ENCODE peak calls at places on chromosomes 6 and 20, in eight cellular contexts. I, F, S, O, P, M, C and T are unnamed samples.

GRCh38 chr6:162371133-162371532 is 356.4 kb downstream of the PRKN start:
- DNase-seq in P (no peak), S (peak; percentile 10), I (no peak), C (no peak), F (no peak), M (no peak), O (no peak), T (no peak)

GRCh38 chr6:133198725-133199124 is 42.4 kb upstream of the EYA4 start:
- DNase-seq in C (no peak), M (no peak), I (no peak), S (no peak), P (no peak), F (no peak), O (no peak), T (no peak)

GRCh38 chr6:4820704-4821276 is 44.6 kb downstream of the CDYL start:
- DNase-seq in F (no peak), P (no peak), M (no peak), I (no peak), S (no peak), O (no peak), C (no peak), T (no peak)

GRCh38 chr20:52783769-52784168 is 188.4 kb upstream of the TSHZ2 start:
- DNase-seq in O (no peak), M (no peak), S (peak; percentile 81), C (peak; percentile 13), I (peak; percentile 59), P (no peak), F (no peak), T (no peak)

GRCh38 chr20:48745330-48745729 is 82.5 kb downstream of the PREX1 start:
- DNase-seq in I (no peak), C (no peak), P (no peak), S (no peak), M (no peak), O (no peak), F (no peak), T (no peak)

GRCh38 chr20:11140359-11140758 is 466.6 kb upstream of the JAG1 start:
- DNase-seq in I (no peak), F (no peak), P (no peak), O (no peak), C (no peak), S (no peak), M (no peak), T (no peak)

GRCh38 chr6:159112714-159113113 is 56.5 kb upstream of the FNDC1 start:
- DNase-seq in F (no peak), M (no peak), P (no peak), C (no peak), I (no peak), O (no peak), S (no peak), T (no peak)

GRCh38 chr20:35008411-35009342 is 53.0 kb downstream of the MYH7B start:
- DNase-seq in C (no peak), M (peak; percentile 90), I (peak; percentile 15), P (no peak), O (peak; percentile 92), F (peak; percentile 48), S (no peak), T (peak; percentile 77)

GRCh38 chr6:105345506-105345905 is 57.4 kb downstream of the PREP start:
- DNase-seq in S (no peak), F (no peak), P (no peak), I (no peak), C (no peak), M (no peak), O (no peak), T (no peak)

GRCh38 chr20:5171790-5172164 is 45.0 kb downstream of the CDS2 start:
- DNase-seq in P (no peak), C (no peak), F (no peak), S (no peak), M (no peak), O (no peak), I (no peak), T (no peak)

GRCh38 chr6:17705778-17706579 is 746 bp downstream of the NUP153 start:
- DNase-seq in F (peak; percentile 51), I (peak; percentile 58), M (peak; percentile 82), S (peak; percentile 74), P (peak; percentile 71), C (peak; percentile 65), O (peak; percentile 80), T (peak; percentile 82)

GRCh38 chr6:10587694-10588392 is 66.7 kb downstream of the GCNT2 start:
- DNase-seq in P (no peak), I (no peak), S (no peak), C (no peak), O (no peak), M (no peak), F (no peak), T (peak; percentile 29)

GRCh38 chr6:32116674-32117073 is 7.5 kb upstream of the TNXB start:
- DNase-seq in P (no peak), O (no peak), M (no peak), S (peak; percentile 63), C (no peak), F (no peak), I (no peak), T (no peak)

GRCh38 chr6:160128879-160129516 is 7.4 kb downstream of the SLC22A1 start:
- DNase-seq in F (no peak), M (peak; percentile 38), I (no peak), S (no peak), C (no peak), O (no peak), P (no peak), T (peak; percentile 40)

GRCh38 chr6:135037541-135037940 is 17.1 kb downstream of the HBS1L start:
- DNase-seq in F (no peak), S (no peak), I (no peak), O (no peak), C (no peak), P (no peak), M (no peak), T (no peak)

GRCh38 chr20:25009218-25010145 is 16.9 kb upstream of the APMAP start:
- DNase-seq in C (no peak), F (peak; percentile 9), M (peak; percentile 43), I (no peak), O (peak; percentile 29), P (no peak), S (no peak), T (peak; percentile 41)

GRCh38 chr20:38338849-38339520 is 7.3 kb upstream of the LBP start:
- DNase-seq in O (no peak), F (no peak), I (peak; percentile 73), M (no peak), C (no peak), S (peak; percentile 87), P (no peak), T (no peak)

GRCh38 chr20:44946266-44946852 is 13.8 kb downstream of the TOMM34 start:
- DNase-seq in P (no peak), F (no peak), S (no peak), I (no peak), C (no peak), O (no peak), M (no peak), T (no peak)

GRCh38 chr20:4152696-4153235 is 137.4 kb upstream of the RNF24 start:
- DNase-seq in I (no peak), P (no peak), F (no peak), O (no peak), M (no peak), S (no peak), C (no peak), T (no peak)

GRCh38 chr6:16676978-16677377 is 84.3 kb downstream of the ATXN1 start:
- DNase-seq in S (peak; percentile 14), I (no peak), C (no peak), P (peak; percentile 40), F (no peak), M (no peak), O (peak; percentile 58), T (no peak)
- H3K27ac ChIP-seq in S (no peak overlapping the region), I (no peak overlapping the region), C (no peak overlapping the region), P (peak overlapping the region; percentile 27), F (peak overlapping the region; percentile 71), M (no peak overlapping the region), O (peak overlapping the region; percentile 43), T (no peak overlapping the region)

GRCh38 chr6:19772891-19773290 is 64.3 kb upstream of the ID4 start:
- DNase-seq in C (no peak), O (no peak), P (no peak), I (no peak), M (no peak), F (no peak), S (peak; percentile 20), T (no peak)
- TF ChIP-seq CTCF in C (no peak), O (no peak), P (no peak), I (peak; percentile 44), M (no peak), F (no peak), S (no peak), T (no peak)

GRCh38 chr20:63596423-63596822 is 22.4 kb upstream of the HELZ2 start:
- DNase-seq in F (no peak), O (no peak), S (no peak), C (no peak), P (no peak), I (no peak), M (no peak), T (no peak)

GRCh38 chr20:63599396-63600050 is 25.5 kb upstream of the HELZ2 start:
- DNase-seq in M (no peak), S (no peak), C (no peak), I (no peak), F (no peak), O (no peak), P (no peak), T (no peak)

GRCh38 chr20:63598479-63599395 is 24.7 kb upstream of the HELZ2 start:
- DNase-seq in C (no peak), P (no peak), F (no peak), S (no peak), I (no peak), O (no peak), M (no peak), T (no peak)

GRCh38 chr20:63595416-63596127 is 21.5 kb upstream of the HELZ2 start:
- DNase-seq in S (no peak), M (no peak), I (no peak), O (no peak), F (no peak), C (no peak), P (no peak), T (no peak)

DNA sequence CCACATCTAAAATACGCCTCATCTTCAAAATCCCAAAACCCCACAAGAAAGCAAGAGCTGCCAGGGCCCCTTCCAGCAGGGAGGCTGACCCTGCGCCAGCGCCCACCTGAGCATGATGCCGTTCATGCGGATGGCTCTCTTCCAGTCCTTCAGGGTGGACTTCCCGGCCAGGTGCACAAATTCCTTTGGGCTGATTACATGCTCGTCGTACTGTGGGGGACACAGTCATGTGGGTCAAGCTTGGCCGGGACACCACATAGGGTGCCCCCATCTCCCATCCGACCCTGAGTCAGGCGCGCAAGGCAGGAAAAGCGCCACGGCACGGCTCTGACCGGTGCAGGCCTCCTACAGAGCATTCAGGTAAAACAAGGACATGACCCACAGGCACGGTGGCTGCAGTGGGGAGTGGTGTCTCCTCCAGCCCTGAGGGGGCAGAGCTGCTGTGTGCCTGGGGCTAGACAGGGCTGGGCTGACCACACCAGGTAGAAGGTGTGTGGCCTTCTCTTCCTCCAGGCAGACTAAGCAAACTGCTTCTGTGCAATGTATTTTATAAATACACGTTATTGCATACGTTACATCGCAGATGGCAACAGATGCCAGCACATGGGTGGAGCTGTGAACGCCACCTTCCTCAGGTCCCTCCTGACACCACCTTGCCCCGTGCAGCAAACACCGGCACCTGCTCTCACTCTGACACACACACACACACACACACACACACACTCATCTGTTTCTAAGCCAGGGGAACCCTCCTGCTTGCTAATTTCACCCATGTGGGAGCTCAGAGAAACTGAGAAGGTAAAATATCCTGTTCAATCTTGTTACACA is 23.8 kb upstream of the HELZ2 start:
- DNase-seq in S (no peak), M (no peak), F (no peak), I (no peak), C (no peak), P (no peak), O (no peak), T (no peak)
- H3K27ac ChIP-seq in S (no peak overlapping the region), M (no peak overlapping the region), F (no peak overlapping the region), I (no peak overlapping the region), C (no peak overlapping the region), P (no peak overlapping the region), O (no peak overlapping the region), T (no peak overlapping the region)

GRCh38 chr6:6674872-6675271 is 86.4 kb downstream of the LY86 start:
- DNase-seq in O (no peak), F (no peak), P (no peak), C (no peak), S (peak; percentile 82), M (peak; percentile 19), I (peak; percentile 68), T (no peak)
- TF ChIP-seq CTCF in O (no peak), F (no peak), P (no peak), C (no peak), S (peak; percentile 92), M (no peak), I (peak; percentile 84), T (no peak)